ENCODE peak calls at places on chromosome 4, in ten cellular contexts. E, G, O, B, R, F, J, K, X and M are unnamed samples.

GRCh38 chr4:18847276-18847890 is 825.8 kb upstream of the LCORL start:
- DNase-seq in J (no peak), F (no peak), R (no peak), O (no peak), G (peak; percentile 34), K (no peak), E (no peak), X (no peak), B (no peak), M (peak; percentile 20)

GRCh38 chr4:53478671-53479456 is 101.4 kb downstream of the FIP1L1 start:
- DNase-seq in R (peak; percentile 73), J (peak; percentile 82), X (no peak), O (peak; percentile 91), E (peak; percentile 86), G (no peak), B (no peak), K (no peak), F (no peak), M (no peak)

GRCh38 chr4:111839186-111839585 is 306.1 kb upstream of the FAM241A start:
- DNase-seq in R (no peak), B (no peak), E (no peak), O (no peak), F (no peak), K (no peak), X (no peak), J (no peak), G (no peak), M (peak; percentile 83)

GRCh38 chr4:106671711-106672110 is 303.1 kb upstream of the GIMD1 start:
- DNase-seq in F (no peak), B (no peak), R (no peak), E (peak; percentile 16), X (no peak), J (no peak), K (no peak), O (no peak), G (no peak), M (no peak)

GRCh38 chr4:154314248-154314647 is 177.4 kb downstream of the DCHS2 start:
- DNase-seq in J (peak; percentile 40), G (no peak), B (no peak), E (peak; percentile 52), X (no peak), F (no peak), R (no peak), O (peak; percentile 37), K (no peak), M (peak; percentile 16)

GRCh38 chr4:173498771-173499170 is 31.3 kb downstream of the HAND2 start:
- DNase-seq in G (no peak), J (no peak), B (no peak), E (peak; percentile 50), R (no peak), X (no peak), F (no peak), K (no peak), O (no peak), M (no peak)

GRCh38 chr4:106738121-106738520 is 298.0 kb downstream of the DKK2 start:
- DNase-seq in F (no peak), J (no peak), B (no peak), G (no peak), O (no peak), E (no peak), K (no peak), X (no peak), R (no peak), M (no peak)

GRCh38 chr4:113328514-113328913 is 279.1 kb downstream of the ANK2 start:
- DNase-seq in E (no peak), O (no peak), F (no peak), B (no peak), R (no peak), K (no peak), X (no peak), G (no peak), J (peak; percentile 16), M (no peak)

GRCh38 chr4:20987191-20987590 is 286.9 kb downstream of the PACRGL start:
- DNase-seq in F (no peak), K (no peak), J (no peak), B (no peak), G (no peak), O (no peak), E (no peak), X (no peak), R (no peak), M (no peak)

GRCh38 chr4:108527729-108528128 is 92.6 kb upstream of the RPL34 start:
- DNase-seq in K (no peak), B (no peak), F (no peak), X (no peak), G (no peak), E (no peak), O (no peak), R (no peak), J (no peak), M (no peak)

GRCh38 chr4:167622481-167623240 is 388.4 kb upstream of the SPOCK3 start:
- DNase-seq in J (peak; percentile 73), B (peak; percentile 31), G (peak; percentile 33), X (no peak), R (no peak), K (no peak), E (peak; percentile 1), O (peak; percentile 44), F (peak; percentile 58), M (peak; percentile 77)

GRCh38 chr4:20418865-20419451 is 167.3 kb downstream of the SLIT2 start:
- DNase-seq in O (peak; percentile 57), R (no peak), F (peak; percentile 40), G (peak; percentile 75), X (no peak), E (peak; percentile 77), K (peak; percentile 16), B (no peak), J (peak; percentile 88), M (peak; percentile 76)

GRCh38 chr4:125101706-125102105 is 213.0 kb upstream of the FAT4 start:
- DNase-seq in J (no peak), B (no peak), F (no peak), K (no peak), O (no peak), X (no peak), E (peak; percentile 27), G (no peak), R (no peak), M (no peak)

GRCh38 chr4:24604558-24605214 is 20.3 kb upstream of the DHX15 start:
- DNase-seq in B (no peak), R (no peak), E (no peak), K (no peak), X (no peak), F (no peak), G (no peak), J (no peak), O (no peak), M (no peak)

GRCh38 chr4:89197920-89198319 is 86.6 kb downstream of the TIGD2 start:
- DNase-seq in G (no peak), K (no peak), X (no peak), O (no peak), J (no peak), B (no peak), E (no peak), F (no peak), R (no peak), M (no peak)

GRCh38 chr4:135319685-135320084 is 1118.1 kb upstream of the PABPC4L start:
- DNase-seq in B (no peak), O (no peak), G (no peak), X (no peak), E (no peak), J (peak; percentile 1), K (no peak), R (no peak), F (no peak), M (no peak)

GRCh38 chr4:10089346-10089745 is 27.3 kb downstream of the WDR1 start:
- DNase-seq in O (no peak), R (no peak), E (no peak), J (no peak), F (no peak), X (no peak), G (peak; percentile 62), B (peak; percentile 42), K (no peak), M (no peak)

GRCh38 chr4:56465599-56466295 is 1.7 kb upstream of the SRP72 start:
- DNase-seq in O (no peak), G (peak; percentile 28), B (no peak), E (no peak), X (no peak), R (no peak), F (no peak), K (no peak), J (peak; percentile 32), M (no peak)

GRCh38 chr4:159052315-159052714 is 50.6 kb upstream of the RAPGEF2 start:
- DNase-seq in X (no peak), J (no peak), B (no peak), K (no peak), R (no peak), F (peak; percentile 26), G (no peak), E (no peak), O (no peak), M (no peak)

GRCh38 chr4:115803825-115804224 is 690.4 kb upstream of the NDST4 start:
- DNase-seq in F (no peak), R (no peak), E (no peak), J (no peak), K (no peak), B (no peak), X (no peak), O (no peak), G (no peak), M (no peak)

GRCh38 chr4:127642169-127642568 is 9.4 kb downstream of the INTU start:
- DNase-seq in G (no peak), K (no peak), E (no peak), J (no peak), O (peak; percentile 18), X (no peak), B (no peak), R (no peak), F (no peak), M (no peak)

GRCh38 chr4:7630559-7631287 is 196.0 kb upstream of the PSAPL1 start:
- DNase-seq in X (no peak), O (peak; percentile 86), B (peak; percentile 17), F (no peak), R (peak; percentile 55), K (peak; percentile 67), E (peak; percentile 57), G (no peak), J (peak; percentile 67), M (no peak)

GRCh38 chr4:2417765-2418651 is at the start of gene ZFYVE28:
- DNase-seq in B (peak; percentile 34), X (no peak), O (no peak), E (no peak), J (peak; percentile 36), G (no peak), R (no peak), F (no peak), K (no peak), M (no peak)

GRCh38 chr4:150308824-150309472 is 230.7 kb downstream of the DCLK2 start:
- DNase-seq in O (no peak), K (no peak), X (no peak), E (no peak), F (no peak), J (peak; percentile 49), R (peak; percentile 46), B (no peak), G (no peak), M (no peak)

GRCh38 chr4:78033859-78034258 is 23.3 kb upstream of the FRAS1 start:
- DNase-seq in X (no peak), K (no peak), B (no peak), J (no peak), G (no peak), F (no peak), O (no peak), R (no peak), E (no peak), M (no peak)

GRCh38 chr4:29151584-29151983 is 1568.6 kb upstream of the PCDH7 start:
- DNase-seq in O (no peak), B (no peak), G (no peak), J (peak; percentile 17), E (no peak), K (no peak), X (no peak), R (no peak), F (no peak), M (no peak)

GRCh38 chr4:25161599-25161960 is 1.3 kb upstream of the SEPSECS start:
- DNase-seq in G (no peak), X (no peak), K (no peak), O (no peak), J (peak; percentile 10), F (no peak), R (no peak), B (no peak), E (no peak), M (no peak)

GRCh38 chr4:84916233-84916632 is 50.3 kb downstream of the WDFY3 start:
- DNase-seq in K (no peak), F (no peak), X (no peak), R (no peak), B (no peak), E (no peak), O (no peak), G (no peak), J (no peak), M (no peak)